ENCODE peak calls at places on chromosomes 13 and 19, in six cellular contexts. U is AG04450; R is progenitor cell of endocrine pancreas; I is Kasumi-1; O is stimulated activated naive CD4-positive, alpha-beta T cell; T is non-pigmented ciliary epithelial cell. Y is an unnamed sample.

GRCh38 chr13:39415003-39415402 is 188.0 kb downstream of the LHFPL6 start:
- DNase-seq in R (no peak), I (no peak), T (no peak), O (no peak), U (no peak), Y (peak; percentile 92)

GRCh38 chr13:62879071-62879470 is 1463.4 kb upstream of the PCDH20 start:
- DNase-seq in T (peak; percentile 36), I (no peak), U (peak; percentile 24), O (no peak), R (no peak), Y (no peak)

GRCh38 chr19:43784251-43784980 is 3.6 kb upstream of the KCNN4 start:
- DNase-seq in T (peak; percentile 66), R (no peak), I (peak; percentile 8), O (peak; percentile 55), U (peak; percentile 55), Y (peak; percentile 45)

GRCh38 chr19:16671652-16672274 is 10.8 kb downstream of the TMEM38A start:
- DNase-seq in R (no peak), T (no peak), I (no peak), U (no peak), O (no peak), Y (no peak)

GRCh38 chr13:32031815-32032345 is 306 bp downstream of the FRY start:
- DNase-seq in R (no peak), I (no peak), O (no peak), T (no peak), U (no peak), Y (no peak)

GRCh38 chr13:44273991-44274810 is 99.4 kb upstream of the SERP2 start:
- DNase-seq in T (no peak), I (no peak), O (peak; percentile 83), U (peak; percentile 45), R (no peak), Y (no peak)

GRCh38 chr13:99322297-99323103 is 15.3 kb upstream of the GPR183 start:
- DNase-seq in O (peak; percentile 60), U (no peak), T (no peak), R (no peak), I (peak; percentile 80), Y (no peak)

GRCh38 chr19:51607077-51607476 is 23.1 kb downstream of the SIGLEC5 start:
- DNase-seq in I (no peak), T (no peak), R (no peak), U (no peak), O (no peak), Y (no peak)

GRCh38 chr19:16327911-16328823 is 3.5 kb downstream of the KLF2 start:
- DNase-seq in I (peak; percentile 97), U (peak; percentile 69), O (peak; percentile 88), R (no peak), T (no peak), Y (peak; percentile 57)

Y was measured in pulmonary artery endothelial cell.